ENCODE peak calls at places on chromosomes 4 and X, in six cellular contexts. D, C, E, T, Q and Z are unnamed samples.

GRCh38 chr4:86775061-86775460 is 74.1 kb downstream of the SLC10A6 start:
- DNase-seq in E (no peak), C (no peak), T (no peak), Q (no peak), D (no peak), Z (no peak)

GRCh38 chrX:71913156-71913950 is 2.7 kb downstream of the NHSL2 start:
- DNase-seq in D (no peak), E (no peak), Q (no peak), C (no peak), T (no peak), Z (no peak)

GRCh38 chrX:116841290-116841689 is 378.5 kb upstream of the CT83 start:
- DNase-seq in Q (no peak), E (no peak), D (peak), T (no peak), C (no peak), Z (no peak)

GRCh38 chr4:110196871-110197420 is 1.5 kb downstream of the ELOVL6 start:
- DNase-seq in E (peak), Q (no peak), D (no peak), T (no peak), C (peak), Z (no peak)

GRCh38 chr4:40506492-40506891 is 123.2 kb downstream of the RBM47 start:
- DNase-seq in Q (no peak), T (no peak), C (no peak), E (no peak), D (no peak), Z (no peak)

GRCh38 chr4:2794707-2795557 is 2.0 kb downstream of the SH3BP2 start:
- DNase-seq in Q (no peak), E (peak), C (no peak), T (peak), D (peak), Z (no peak)

GRCh38 chr4:56786955-56787354 is 34.5 kb downstream of the SPINK2 start:
- DNase-seq in Q (peak), E (peak), T (peak), C (no peak), D (peak), Z (no peak)

GRCh38 chrX:374566-374965 is 12.1 kb downstream of the PPP2R3B start:
- DNase-seq in E (no peak), T (no peak), Q (no peak), D (no peak), C (peak), Z (no peak)

GRCh38 chr4:17310269-17310652 is 201.6 kb downstream of the QDPR start:
- DNase-seq in Q (peak), E (no peak), D (no peak), T (no peak), C (no peak), Z (no peak)

GRCh38 chrX:47446971-47447370 is 36.1 kb downstream of the ZNF41 start:
- DNase-seq in T (no peak), Q (no peak), D (no peak), C (no peak), E (no peak), Z (no peak)

GRCh38 chr4:41709844-41710481 is 38.6 kb downstream of the PHOX2B start:
- DNase-seq in E (no peak), D (no peak), Q (peak), C (no peak), T (no peak), Z (peak)

GRCh38 chr4:139391731-139392130 is 62.2 kb upstream of the RAB33B start:
- DNase-seq in C (no peak), T (no peak), D (no peak), E (no peak), Q (no peak), Z (no peak)

GRCh38 chr4:133623847-133624246 is 474.8 kb downstream of the PCDH10 start:
- DNase-seq in Q (no peak), T (no peak), D (no peak), C (no peak), E (no peak), Z (no peak)

GRCh38 chrX:138150709-138151108 is 560.8 kb downstream of the FGF13 start:
- DNase-seq in D (no peak), Q (no peak), T (no peak), C (no peak), E (no peak), Z (no peak)

GRCh38 chr4:40058121-40058520 is 1.5 kb downstream of the N4BP2 start:
- DNase-seq in D (no peak), C (no peak), Q (no peak), E (no peak), T (no peak), Z (no peak)

GRCh38 chr4:96009720-96010119 is 169.8 kb downstream of the PDHA2 start:
- DNase-seq in Q (no peak), T (no peak), E (no peak), D (no peak), C (no peak), Z (no peak)

GRCh38 chr4:96003941-96004340 is 164.0 kb downstream of the PDHA2 start:
- DNase-seq in E (no peak), Q (no peak), D (no peak), T (no peak), C (no peak), Z (no peak)

GRCh38 chr4:96004341-96004740 is 164.4 kb downstream of the PDHA2 start:
- DNase-seq in Q (no peak), T (no peak), D (no peak), E (no peak), C (no peak), Z (no peak)
- TF ChIP-seq CTCF in Q (no peak), T (no peak), D (no peak), E (no peak), C (no peak), Z (no peak)

DNA sequence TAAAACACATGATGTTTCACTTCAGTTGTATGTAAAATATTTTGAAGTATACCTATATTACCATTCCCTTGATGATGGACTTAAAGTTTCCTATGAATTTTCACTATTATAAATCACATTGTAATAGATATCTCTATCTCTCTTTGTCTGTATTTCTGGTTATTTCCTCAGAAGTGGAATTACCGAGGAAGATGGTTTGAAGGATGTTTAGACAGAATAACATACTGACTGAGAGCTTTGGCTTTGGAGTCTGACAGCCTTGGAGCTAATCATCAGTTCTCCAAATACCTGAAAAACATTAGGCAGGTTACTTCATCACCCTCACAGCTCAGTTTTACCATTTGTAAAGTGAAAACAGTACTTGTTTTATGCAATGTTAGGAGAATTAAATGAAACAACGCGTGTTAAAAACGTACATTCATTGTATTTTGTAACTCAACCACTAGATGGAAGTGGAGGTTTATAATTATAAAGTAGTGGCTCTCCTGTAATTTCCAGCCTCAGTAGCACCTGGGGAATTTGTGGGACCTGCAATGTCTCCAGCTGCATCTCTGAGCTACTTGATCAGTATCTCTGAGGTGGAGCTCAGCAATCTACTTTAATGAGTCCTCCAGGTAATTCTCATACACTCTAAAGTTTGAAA is 14.3 kb downstream of the JCHAIN start:
- DNase-seq in D (peak), C (no peak), Q (no peak), T (no peak), E (no peak), Z (no peak)
- TF ChIP-seq CTCF in D (peak), C (peak), Q (peak), T (peak), E (peak), Z (peak)

GRCh38 chr4:185018834-185019450 is 652 bp downstream of the HELT start:
- DNase-seq in Q (no peak), T (no peak), E (no peak), C (no peak), D (peak), Z (no peak)
- TF ChIP-seq CTCF in Q (no peak), T (no peak), E (no peak), C (no peak), D (no peak), Z (no peak)

DNA sequence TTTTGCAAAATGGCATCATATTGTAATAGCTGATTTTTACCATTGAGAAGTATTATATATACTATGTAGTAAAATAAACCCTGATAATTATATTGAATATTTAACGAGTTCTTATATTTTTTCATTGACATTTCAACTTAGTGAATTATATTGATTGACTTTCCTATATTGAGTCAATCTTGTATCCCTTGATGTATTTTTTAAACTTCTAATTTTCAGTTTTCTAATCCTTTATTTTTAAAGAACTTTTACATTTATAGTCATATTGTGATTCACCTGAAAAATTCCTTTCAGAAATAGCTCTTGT is 54.4 kb downstream of the CXCL1 start:
- DNase-seq in Q (no peak), T (no peak), E (no peak), D (no peak), C (no peak), Z (no peak)
- TF ChIP-seq CTCF in Q (no peak), T (no peak), E (no peak), D (no peak), C (no peak), Z (no peak)

GRCh38 chrX:84909151-84909550 is 94.5 kb upstream of the APOOL start:
- DNase-seq in E (no peak), Q (no peak), D (no peak), C (no peak), T (no peak), Z (no peak)

GRCh38 chrX:84907324-84907946 is 96.2 kb upstream of the APOOL start:
- DNase-seq in C (no peak), Q (no peak), T (no peak), D (no peak), E (no peak), Z (no peak)
- TF ChIP-seq CTCF in C (no peak), Q (no peak), T (no peak), D (peak), E (no peak), Z (peak)

GRCh38 chr4:5870701-5871100 is 22.2 kb downstream of the CRMP1 start:
- DNase-seq in E (no peak), T (no peak), D (no peak), Q (no peak), C (no peak), Z (no peak)
- TF ChIP-seq CTCF in E (no peak), T (no peak), D (no peak), Q (no peak), C (no peak), Z (no peak)